ENCODE peak calls at places on chromosome 12, in four cellular contexts. N is transverse colon, E is epithelial cell of esophagus, Q is fibroblast of mammary gland. B is an unnamed sample.

GRCh38 chr12:68530965-68531364 is 79.7 kb upstream of the RAP1B start:
- DNase-seq in E (no peak), N (no peak), Q (peak; percentile 73), B (peak; percentile 77)

GRCh38 chr12:107057071-107057834 is 36.1 kb downstream of the CRY1 start:
- DNase-seq in N (no peak), Q (peak; percentile 14), E (peak; percentile 29), B (peak; percentile 45)

GRCh38 chr12:49126852-49127763 is 4.1 kb downstream of the TUBA1B start:
- DNase-seq in Q (no peak), E (no peak), N (no peak), B (no peak)

GRCh38 chr12:34217660-34218059 is 195.4 kb downstream of the ALG10 start:
- DNase-seq in Q (no peak), N (no peak), E (no peak), B (no peak)

GRCh38 chr12:89163918-89164317 is 188.4 kb downstream of the DUSP6 start:
- DNase-seq in Q (no peak), N (no peak), E (peak; percentile 48), B (no peak)

GRCh38 chr12:96471368-96472040 is 17.9 kb upstream of the CFAP54 start:
- DNase-seq in E (peak; percentile 72), N (no peak), Q (peak; percentile 93), B (peak; percentile 82)

GRCh38 chr12:123790901-123791486 is 28.9 kb downstream of the DNAH10 start:
- DNase-seq in E (no peak), N (no peak), Q (no peak), B (no peak)

GRCh38 chr12:54762390-54762789 is 91.9 kb upstream of the MUCL1 start:
- DNase-seq in N (no peak), E (no peak), Q (no peak), B (no peak)

GRCh38 chr12:108724054-108724889 is 7.0 kb downstream of the CORO1C start:
- DNase-seq in N (no peak), E (peak; percentile 76), Q (peak; percentile 69), B (peak; percentile 69)

GRCh38 chr12:32151552-32151951 is 44.9 kb downstream of the BICD1 start:
- DNase-seq in Q (no peak), E (peak; percentile 44), N (no peak), B (no peak)

GRCh38 chr12:113092478-113093408 is 36.2 kb downstream of the DTX1 start:
- DNase-seq in E (peak; percentile 37), Q (no peak), N (peak; percentile 73), B (no peak)

GRCh38 chr12:120903382-120903817 is 758 bp downstream of the SPPL3 start:
- DNase-seq in N (peak; percentile 81), E (peak; percentile 54), Q (peak; percentile 29), B (peak; percentile 31)

GRCh38 chr12:112283541-112283940 is 98.7 kb downstream of the HECTD4 start:
- DNase-seq in E (peak; percentile 23), N (no peak), Q (no peak), B (no peak)

GRCh38 chr12:53410951-53411350 is 12.7 kb upstream of the AMHR2 start:
- DNase-seq in Q (no peak), N (no peak), E (no peak), B (no peak)

GRCh38 chr12:117047810-117048584 is 51.2 kb downstream of the TESC start:
- DNase-seq in Q (peak; percentile 8), N (no peak), E (no peak), B (peak; percentile 60)

GRCh38 chr12:31756977-31757420 is 28.2 kb upstream of the AMN1 start:
- DNase-seq in E (peak; percentile 77), N (peak; percentile 66), Q (peak; percentile 59), B (peak; percentile 73)

GRCh38 chr12:100427078-100427477 is 46.6 kb upstream of the NR1H4 start:
- DNase-seq in N (no peak), Q (peak; percentile 89), E (peak; percentile 88), B (peak; percentile 92)

GRCh38 chr12:84572186-84572585 is 340.4 kb downstream of the SLC6A15 start:
- DNase-seq in Q (no peak), N (no peak), E (peak; percentile 6), B (no peak)

GRCh38 chr12:3202734-3203446 is 125.7 kb downstream of the TSPAN9 start:
- DNase-seq in E (peak; percentile 49), N (peak; percentile 39), Q (peak; percentile 40), B (no peak)

GRCh38 chr12:131830335-131831020 is 2.3 kb downstream of the MMP17 start:
- DNase-seq in E (peak; percentile 73), N (peak; percentile 62), Q (peak; percentile 78), B (peak; percentile 88)

GRCh38 chr12:64610660-64611429 is 550 bp downstream of the RASSF3 start:
- DNase-seq in E (peak; percentile 38), N (peak; percentile 79), Q (peak; percentile 41), B (peak; percentile 57)

GRCh38 chr12:51323317-51323960 is 535 bp downstream of the BIN2 start:
- DNase-seq in Q (no peak), E (no peak), N (peak; percentile 53), B (no peak)

GRCh38 chr12:9762369-9762768 is 1.7 kb upstream of the CD69 start:
- DNase-seq in Q (no peak), E (no peak), N (no peak), B (no peak)

GRCh38 chr12:27822076-27822712 is 42.2 kb upstream of the MANSC4 start:
- DNase-seq in N (no peak), E (peak; percentile 97), Q (peak; percentile 94), B (peak; percentile 97)

GRCh38 chr12:24226745-24227350 is 277.4 kb upstream of the SOX5 start:
- DNase-seq in N (no peak), Q (peak; percentile 95), E (peak; percentile 89), B (peak; percentile 99)

GRCh38 chr12:49645151-49646039 is 22.0 kb downstream of the PRPF40B start:
- DNase-seq in E (no peak), N (no peak), Q (no peak), B (no peak)

GRCh38 chr12:122646568-122647220 is 56.5 kb downstream of the HCAR2 start:
- DNase-seq in Q (peak; percentile 90), N (no peak), E (peak; percentile 77), B (peak; percentile 90)

GRCh38 chr12:100154472-100155247 is 12.0 kb upstream of the BLTP3B start:
- DNase-seq in N (peak; percentile 81), Q (peak; percentile 62), E (peak; percentile 73), B (peak; percentile 53)

GRCh38 chr12:12267801-12268200 is 957 bp upstream of the LRP6 start:
- DNase-seq in E (no peak), Q (no peak), N (no peak), B (no peak)

B was measured in iris pigment epithelial cell.